ENCODE peak calls at places on chromosomes 6 and 20, in ten cellular contexts. R is PC-3, C is mucosa of descending colon, D is fibroblast of the aortic adventitia, Y is body of pancreas, S is GM13976, Z is choroid plexus epithelial cell, I is epithelial cell of esophagus, B is WTC11, F is right lobe of liver. L is an unnamed sample.

GRCh38 chr6:51494342-51494741 is 593.1 kb downstream of the PKHD1 start:
- DNase-seq in F (no peak), C (no peak), Y (no peak), D (no peak), I (peak; percentile 67), R (peak; percentile 35), B (no peak), S (no peak), Z (no peak), L (no peak)

GRCh38 chr20:62236674-62236996 is 1.7 kb upstream of the OSBPL2 start:
- DNase-seq in F (no peak), I (no peak), Y (no peak), D (no peak), Z (no peak), R (no peak), B (peak; percentile 52), S (no peak), C (no peak), L (no peak)

GRCh38 chr6:133710826-133711225 is 178.1 kb upstream of the TCF21 start:
- DNase-seq in D (no peak), Y (no peak), S (no peak), B (no peak), F (no peak), I (peak; percentile 51), R (no peak), Z (no peak), C (no peak), L (no peak)

GRCh38 chr20:1894951-1895673 is at the start of gene SIRPA:
- DNase-seq in F (peak; percentile 73), B (peak; percentile 42), S (peak; percentile 65), Y (peak; percentile 59), Z (peak; percentile 63), C (peak; percentile 58), R (peak; percentile 66), I (peak; percentile 75), D (peak; percentile 62), L (peak; percentile 28)

GRCh38 chr6:2863901-2864300 is 22.2 kb upstream of the SERPINB1 start:
- DNase-seq in I (no peak), S (no peak), Z (no peak), B (no peak), Y (no peak), F (no peak), C (no peak), R (no peak), D (no peak), L (no peak)

GRCh38 chr6:141963543-141964295 is 169.0 kb upstream of the GJE1 start:
- DNase-seq in S (no peak), D (no peak), B (no peak), C (no peak), F (no peak), I (peak; percentile 71), Z (peak; percentile 23), R (peak; percentile 3), Y (no peak), L (no peak)

GRCh38 chr20:2626853-2627541 is 25.4 kb upstream of the NOP56 start:
- DNase-seq in I (peak; percentile 97), S (no peak), D (peak; percentile 48), Z (peak; percentile 97), B (no peak), C (peak; percentile 67), F (no peak), Y (peak; percentile 5), R (peak; percentile 83), L (peak; percentile 86)

GRCh38 chr20:23639490-23639958 is 1.8 kb upstream of the CST3 start:
- DNase-seq in F (no peak), Z (no peak), S (no peak), D (no peak), Y (no peak), C (peak; percentile 80), I (peak; percentile 48), B (no peak), R (peak; percentile 32), L (no peak)

GRCh38 chr20:3243718-3244358 is 4.8 kb upstream of the SLC4A11 start:
- DNase-seq in B (no peak), Y (no peak), C (no peak), I (no peak), R (no peak), D (no peak), Z (no peak), F (no peak), S (no peak), L (no peak)

GRCh38 chr6:82006027-82006738 is 241.4 kb downstream of the IBTK start:
- DNase-seq in S (no peak), B (peak; percentile 17), F (no peak), R (peak; percentile 64), C (no peak), Y (peak; percentile 13), I (peak; percentile 64), D (peak; percentile 61), Z (peak; percentile 76), L (peak; percentile 29)

GRCh38 chr6:33029297-33030184 is 20.1 kb upstream of the HLA-DOA start:
- DNase-seq in F (no peak), C (no peak), Z (peak; percentile 49), Y (peak; percentile 76), I (no peak), D (peak; percentile 2), R (no peak), S (peak; percentile 61), B (no peak), L (no peak)

GRCh38 chr6:143536866-143537691 is 25.6 kb upstream of the FUCA2 start:
- DNase-seq in Z (peak; percentile 49), B (peak; percentile 74), Y (peak; percentile 68), F (peak; percentile 77), R (peak; percentile 56), D (peak; percentile 46), C (peak; percentile 91), S (peak; percentile 71), I (peak; percentile 68), L (peak; percentile 60)

GRCh38 chr6:1364791-1365190 is 24.6 kb upstream of the FOXF2 start:
- DNase-seq in R (peak; percentile 16), D (peak; percentile 56), B (no peak), F (no peak), Z (no peak), I (no peak), C (no peak), S (no peak), Y (no peak), L (no peak)

GRCh38 chr20:13788167-13788834 is 3.5 kb downstream of the NDUFAF5 start:
- DNase-seq in R (peak; percentile 74), S (peak; percentile 52), Y (peak; percentile 66), B (peak; percentile 49), I (peak; percentile 80), D (peak; percentile 64), F (peak; percentile 65), C (peak; percentile 49), Z (peak; percentile 90), L (peak; percentile 39)

GRCh38 chr6:149897855-149898744 is at the start of gene RAET1E:
- DNase-seq in D (no peak), R (no peak), Y (no peak), F (no peak), Z (no peak), S (no peak), I (peak; percentile 39), C (peak; percentile 50), B (peak; percentile 21), L (peak; percentile 13)

GRCh38 chr20:34895465-34895864 is 19.1 kb downstream of the ACSS2 start:
- DNase-seq in Y (no peak), Z (no peak), D (no peak), F (no peak), B (no peak), I (no peak), C (no peak), R (no peak), S (no peak), L (no peak)

GRCh38 chr6:25469797-25470388 is 182.1 kb upstream of the SCGN start:
- DNase-seq in Y (no peak), I (no peak), Z (no peak), D (no peak), B (no peak), F (no peak), R (no peak), C (no peak), S (no peak), L (no peak)
- TF ChIP-seq CTCF in Y (no peak), I (peak; percentile 5), Z (no peak), D (peak; percentile 40), B (no peak), F (no peak), R (peak; percentile 49), C (no peak), S (no peak), L (no peak)

DNA sequence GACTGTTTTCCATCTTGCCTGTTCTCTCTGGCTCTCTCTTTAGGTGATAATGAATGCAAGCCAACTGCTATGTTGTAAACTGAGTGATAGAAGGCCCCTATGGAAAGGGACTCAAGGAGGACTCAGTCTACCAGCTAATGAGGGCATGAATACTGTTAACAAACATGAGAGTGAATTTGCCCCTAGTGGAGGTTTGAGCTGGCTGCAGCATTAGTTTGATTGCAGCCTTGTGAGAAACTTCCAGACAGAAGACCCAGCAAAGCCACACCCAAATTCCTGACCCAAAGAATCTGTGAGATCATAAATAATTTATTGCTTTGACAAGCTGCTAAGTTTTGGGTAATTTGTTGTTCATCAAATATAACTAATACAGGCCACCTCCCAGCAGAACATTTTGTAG is 50.0 kb upstream of the PLCB1 start:
- DNase-seq in C (no peak), Y (no peak), S (no peak), F (no peak), D (peak; percentile 74), Z (peak; percentile 64), R (peak; percentile 48), B (peak; percentile 20), I (peak; percentile 21), L (no peak)
- TF ChIP-seq CTCF in C (no peak), Y (no peak), S (no peak), F (no peak), D (peak; percentile 64), Z (peak; percentile 64), R (peak; percentile 68), B (peak; percentile 27), I (peak; percentile 45), L (no peak)

DNA sequence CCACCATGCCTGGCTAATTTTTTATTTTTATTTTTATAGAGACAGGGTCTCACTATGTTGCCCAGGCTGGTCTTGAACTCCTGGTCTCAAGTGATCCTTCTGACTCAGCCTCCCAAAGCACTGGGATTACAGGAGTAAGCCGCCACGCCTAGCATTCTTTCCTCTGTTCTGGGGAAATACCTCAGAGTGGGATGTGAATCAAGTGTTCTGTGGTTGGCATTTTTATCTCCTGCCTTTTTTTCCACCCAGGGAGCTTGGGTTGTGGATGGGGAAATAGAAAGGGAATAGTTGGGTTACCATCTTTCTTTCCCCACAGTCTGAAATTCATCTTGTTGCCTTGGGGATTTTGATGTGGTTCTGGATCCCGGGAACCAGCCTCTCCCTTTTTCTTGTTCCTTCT is 24.1 kb downstream of the TFAP2C start:
- DNase-seq in Z (no peak), R (peak; percentile 38), B (no peak), I (no peak), S (no peak), D (no peak), C (no peak), F (no peak), Y (no peak), L (no peak)
- TF ChIP-seq CTCF in Z (no peak), R (no peak), B (no peak), I (no peak), S (no peak), D (no peak), C (no peak), F (no peak), Y (no peak), L (no peak)

DNA sequence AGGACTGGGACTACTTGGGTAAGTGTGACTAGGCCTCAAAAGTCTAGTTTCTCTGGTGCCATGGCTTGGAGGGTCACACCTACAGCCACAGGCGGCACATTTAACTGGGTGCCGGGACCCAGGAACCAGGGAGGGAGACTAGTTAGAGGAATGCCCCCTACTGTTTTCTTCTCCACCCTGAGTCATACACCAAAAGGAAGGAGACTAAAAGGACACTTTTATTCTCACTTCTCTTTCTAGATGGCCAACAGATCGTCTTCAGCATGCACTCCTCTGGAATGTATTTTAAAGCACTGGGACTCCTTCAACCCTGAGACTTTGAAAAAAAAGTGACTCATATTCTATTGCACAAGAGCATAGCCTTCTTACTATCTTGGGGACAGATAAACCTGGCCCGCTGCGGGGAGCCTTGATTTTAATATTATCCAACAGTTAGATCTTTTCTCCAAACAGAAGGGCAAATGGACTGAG is 33.4 kb downstream of the PLN start:
- DNase-seq in C (no peak), F (no peak), Y (peak; percentile 39), I (peak; percentile 53), D (peak; percentile 70), S (no peak), R (peak; percentile 27), B (no peak), Z (peak; percentile 83), L (no peak)
- TF ChIP-seq CTCF in C (no peak), F (no peak), Y (no peak), I (no peak), D (no peak), S (no peak), R (no peak), B (no peak), Z (no peak), L (no peak)

L was measured in Calu3.